ENCODE peak calls at places on chromosome 22, in ten cellular contexts. R is NCI-H345; I is fibroblast of mammary gland; U is central memory CD8-positive, alpha-beta T cell; B is pancreas; M is stimulated activated CD8-positive, alpha-beta memory T cell treated with anti-CD3 and anti-CD28 coated beads, Interleukin-4, amount 100 ng/mL, for 48 hours; D is GM23248; T is left cardiac atrium; H is mucosa of gallbladder; K is germinal center. G is an unnamed sample.

GRCh38 chr22:35435201-35435712 is 35.3 kb downstream of the MCM5 start:
- DNase-seq in R (no peak), I (no peak), U (no peak), B (no peak), M (no peak), D (peak), T (no peak), H (no peak), K (no peak), G (no peak)

GRCh38 chr22:50170453-50171318 is at the start of gene PANX2:
- DNase-seq in R (peak), I (no peak), U (no peak), B (peak), M (no peak), D (peak), T (no peak), H (no peak), K (no peak), G (no peak)

GRCh38 chr22:27212617-27213177 is 555.3 kb downstream of the MIAT start:
- DNase-seq in R (peak), I (peak), U (no peak), B (peak), M (no peak), D (peak), T (peak), H (peak), K (no peak), G (peak)

GRCh38 chr22:38109391-38110000 is 988 bp downstream of the BAIAP2L2 start:
- DNase-seq in R (no peak), I (no peak), U (no peak), B (no peak), M (no peak), D (no peak), T (no peak), H (no peak), K (no peak), G (no peak)

GRCh38 chr22:23184764-23185113 is 4.4 kb downstream of the BCR start:
- DNase-seq in R (peak), I (no peak), U (no peak), B (no peak), M (no peak), D (no peak), T (no peak), H (no peak), K (no peak), G (peak)

GRCh38 chr22:19942886-19943664 is 1.5 kb upstream of the TXNRD2 start:
- DNase-seq in R (no peak), I (peak), U (no peak), B (peak), M (peak), D (peak), T (peak), H (no peak), K (no peak), G (peak)

GRCh38 chr22:23175817-23176644 is 4.3 kb upstream of the BCR start:
- DNase-seq in R (no peak), I (no peak), U (peak), B (no peak), M (no peak), D (no peak), T (no peak), H (no peak), K (no peak), G (no peak)

GRCh38 chr22:21929253-21929652 is 23.4 kb downstream of the PPM1F start:
- DNase-seq in R (no peak), I (no peak), U (no peak), B (no peak), M (no peak), D (no peak), T (no peak), H (no peak), K (no peak), G (no peak)

GRCh38 chr22:49367016-49367697 is 460.5 kb downstream of the BRD1 start:
- DNase-seq in R (peak), I (no peak), U (no peak), B (no peak), M (no peak), D (no peak), T (no peak), H (no peak), K (no peak), G (no peak)

GRCh38 chr22:24772493-24773220 is 1.9 kb downstream of the PIWIL3 start:
- DNase-seq in R (no peak), I (peak), U (no peak), B (no peak), M (no peak), D (peak), T (no peak), H (no peak), K (no peak), G (peak)

GRCh38 chr22:43094085-43094484 is 4.9 kb upstream of the TTLL1 start:
- DNase-seq in R (peak), I (no peak), U (no peak), B (no peak), M (no peak), D (peak), T (peak), H (peak), K (peak), G (peak)

GRCh38 chr22:42396621-42397331 is 35.4 kb downstream of the NFAM1 start:
- DNase-seq in R (peak), I (no peak), U (no peak), B (no peak), M (no peak), D (no peak), T (no peak), H (no peak), K (peak), G (no peak)

GRCh38 chr22:20086763-20087162 is 6.7 kb downstream of the DGCR8 start:
- DNase-seq in R (no peak), I (no peak), U (no peak), B (no peak), M (no peak), D (no peak), T (no peak), H (no peak), K (no peak), G (no peak)

GRCh38 chr22:46352691-46353386 is 17.3 kb downstream of the TRMU start:
- DNase-seq in R (peak), I (peak), U (no peak), B (peak), M (no peak), D (no peak), T (peak), H (no peak), K (no peak), G (peak)

GRCh38 chr22:21939392-21940319 is 13.0 kb downstream of the PPM1F start:
- DNase-seq in R (no peak), I (peak), U (no peak), B (no peak), M (no peak), D (peak), T (peak), H (no peak), K (no peak), G (peak)

GRCh38 chr22:22156716-22157499 is 87.7 kb upstream of the VPREB1 start:
- DNase-seq in R (peak), I (peak), U (peak), B (peak), M (peak), D (peak), T (peak), H (peak), K (peak), G (peak)

GRCh38 chr22:31944700-31945477 is 554 bp downstream of the YWHAH start:
- DNase-seq in R (peak), I (no peak), U (peak), B (peak), M (peak), D (peak), T (peak), H (peak), K (peak), G (no peak)

GRCh38 chr22:48832592-48832991 is 995.1 kb downstream of the BRD1 start:
- DNase-seq in R (no peak), I (no peak), U (no peak), B (no peak), M (peak), D (no peak), T (no peak), H (no peak), K (no peak), G (no peak)

GRCh38 chr22:27985323-27986275 is 66.5 kb upstream of the PITPNB start:
- DNase-seq in R (no peak), I (no peak), U (no peak), B (no peak), M (peak), D (no peak), T (peak), H (no peak), K (no peak), G (no peak)

GRCh38 chr22:36027579-36027959 is 1.1 kb downstream of the RBFOX2 start:
- DNase-seq in R (peak), I (no peak), U (no peak), B (peak), M (peak), D (peak), T (no peak), H (no peak), K (peak), G (no peak)

GRCh38 chr22:18929459-18929858 is 6.6 kb downstream of the PRODH start:
- DNase-seq in R (no peak), I (no peak), U (no peak), B (no peak), M (no peak), D (no peak), T (no peak), H (no peak), K (no peak), G (no peak)

GRCh38 chr22:31833930-31834329 is 80.1 kb downstream of the DEPDC5 start:
- DNase-seq in R (no peak), I (no peak), U (no peak), B (no peak), M (no peak), D (no peak), T (no peak), H (no peak), K (no peak), G (no peak)

GRCh38 chr22:30302810-30303138 is 13.5 kb upstream of the CASTOR1 start:
- DNase-seq in R (no peak), I (no peak), U (no peak), B (no peak), M (no peak), D (no peak), T (no peak), H (no peak), K (no peak), G (no peak)

GRCh38 chr22:40020956-40021355 is 26.2 kb downstream of the FAM83F start:
- DNase-seq in R (no peak), I (no peak), U (no peak), B (no peak), M (no peak), D (no peak), T (no peak), H (no peak), K (no peak), G (no peak)

GRCh38 chr22:41952713-41953112 is 763 bp downstream of the SMIM45 start:
- DNase-seq in R (no peak), I (no peak), U (no peak), B (no peak), M (no peak), D (no peak), T (no peak), H (no peak), K (no peak), G (no peak)

GRCh38 chr22:49925525-49926128 is 7.2 kb downstream of the CRELD2 start:
- DNase-seq in R (no peak), I (no peak), U (peak), B (no peak), M (peak), D (no peak), T (no peak), H (no peak), K (peak), G (no peak)

GRCh38 chr22:36954251-36955014 is 41.0 kb downstream of the CSF2RB start:
- DNase-seq in R (no peak), I (no peak), U (no peak), B (no peak), M (no peak), D (no peak), T (no peak), H (no peak), K (no peak), G (no peak)

G was measured in myocyte.